ENCODE peak calls at places on chromosomes 4 and X, in five cellular contexts. H is head of caudate nucleus, Y is NCI-H1105 treated with DMSO at 0.1 percent for 48 hours, T is germinal center, Q is GM03348. G is an unnamed sample.

GRCh38 chrX:151397741-151398070 is 700 bp downstream of the VMA21 start:
- DNase-seq in H (no peak), T (no peak), Q (peak), Y (no peak), G (no peak)

GRCh38 chrX:111127038-111127437 is 31.0 kb downstream of the PAK3 start:
- DNase-seq in Y (no peak), H (no peak), T (no peak), Q (no peak), G (no peak)

GRCh38 chr4:41339812-41340809 is 83.4 kb downstream of the UCHL1 start:
- DNase-seq in Y (peak), H (peak), T (no peak), Q (peak), G (peak)

GRCh38 chr4:8409271-8410065 is 31.1 kb downstream of the ACOX3 start:
- DNase-seq in Y (no peak), T (no peak), H (no peak), Q (peak), G (no peak)

GRCh38 chr4:40000711-40001110 is 23.0 kb upstream of the PDS5A start:
- DNase-seq in Y (no peak), T (no peak), H (no peak), Q (no peak), G (no peak)

GRCh38 chr4:108119199-108119800 is 49.4 kb downstream of the LEF1 start:
- DNase-seq in H (no peak), Q (no peak), T (no peak), Y (no peak), G (no peak)

GRCh38 chr4:41015031-41015675 is 199.2 kb downstream of the APBB2 start:
- DNase-seq in Q (no peak), H (no peak), Y (no peak), T (no peak), G (peak)

GRCh38 chrX:54885740-54886139 is 34.9 kb upstream of the TRO start:
- DNase-seq in T (no peak), H (no peak), Q (no peak), Y (no peak), G (no peak)

GRCh38 chrX:8304668-8305067 is 133.6 kb upstream of the VCX2 start:
- DNase-seq in Y (no peak), Q (no peak), T (no peak), H (no peak), G (no peak)